ENCODE peak calls at places on chromosomes 13 and 19, in five cellular contexts. X is brain microvascular endothelial cell, E is upper lobe of right lung, F is psoas muscle, T is mammary epithelial cell. P is an unnamed sample. For H3K36me3, the result is how much of the 10 kb centered on the place peaks cover.

GRCh38 chr19:30717381-30717780 is 345.2 kb downstream of the ZNF536 start:
- DNase-seq in T (no peak), E (no peak), X (no peak), F (no peak), P (no peak)

GRCh38 chr19:50569938-50570540 is 1.8 kb upstream of the LRRC4B start:
- DNase-seq in T (no peak), F (no peak), E (no peak), X (no peak), P (no peak)

GRCh38 chr19:6239401-6239844 is 40.4 kb downstream of the MLLT1 start:
- DNase-seq in E (peak), X (no peak), T (peak), F (no peak), P (peak)

GRCh38 chr13:114105351-114106225 is 26.8 kb downstream of the RASA3 start:
- DNase-seq in F (peak), E (peak), T (no peak), X (no peak), P (peak)

GRCh38 chr13:79423801-79424642 is 18.0 kb upstream of the RBM26 start:
- DNase-seq in T (no peak), F (no peak), E (no peak), X (no peak), P (no peak)

GRCh38 chr19:19315444-19315843 is 4.9 kb downstream of the SUGP1 start:
- DNase-seq in X (no peak), F (no peak), E (no peak), T (no peak), P (no peak)

GRCh38 chr13:52348983-52349780 is 56.8 kb downstream of the THSD1 start:
- DNase-seq in E (no peak), T (peak), F (no peak), X (peak), P (no peak)

GRCh38 chr19:39372047-39372802 is 18.7 kb downstream of the PAF1 start:
- DNase-seq in F (peak), E (peak), T (peak), X (peak), P (peak)

GRCh38 chr13:43089912-43090498 is 66.6 kb downstream of the DNAJC15 start:
- DNase-seq in T (peak), F (no peak), E (no peak), X (no peak), P (no peak)

GRCh38 chr19:22619932-22620331 is 14.2 kb upstream of the ZNF492 start:
- DNase-seq in E (peak), X (no peak), T (no peak), F (no peak), P (no peak)

GRCh38 chr13:65336916-65337315 is 1893.2 kb downstream of the PCDH9 start:
- DNase-seq in X (peak), E (no peak), F (no peak), T (no peak), P (no peak)

GRCh38 chr19:33286899-33287298 is 15.4 kb downstream of the CEBPA start:
- DNase-seq in E (no peak), X (no peak), F (no peak), T (no peak), P (peak)

GRCh38 chr19:46471116-46471733 is at the start of gene PNMA8A:
- DNase-seq in X (peak), T (no peak), E (peak), F (peak), P (peak)

GRCh38 chr19:33720155-33720493 is 76.5 kb upstream of the KCTD15 start:
- DNase-seq in T (no peak), X (no peak), F (no peak), E (no peak), P (no peak)

GRCh38 chr19:4444765-4445741 is 12.5 kb downstream of the UBXN6 start:
- DNase-seq in X (no peak), F (peak), E (no peak), T (no peak), P (no peak)
- H3K36me3 ChIP-seq in X (half or more), F (half or more), E (half or more), T (under half), P (under half)

DNA sequence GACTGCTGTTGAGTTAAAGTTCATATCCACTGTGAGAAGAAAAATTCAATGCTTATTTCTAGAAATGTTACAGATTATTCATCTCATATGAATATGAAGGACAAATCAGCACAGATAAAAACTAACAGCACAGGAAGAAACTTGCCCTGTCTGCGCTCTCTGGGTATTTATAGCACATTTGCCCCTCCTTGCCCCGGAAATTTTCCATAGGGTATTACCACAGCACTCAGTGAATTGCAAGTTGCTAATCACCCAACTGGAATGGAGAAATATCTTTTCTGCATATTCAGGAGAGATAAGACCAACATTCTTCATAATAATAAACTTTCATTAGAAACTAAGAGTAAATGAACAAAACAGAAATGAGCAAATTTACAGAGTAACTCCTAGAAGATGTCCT is 318.0 kb upstream of the KLF12 start:
- DNase-seq in X (peak), T (peak), F (no peak), E (no peak), P (no peak)
- H3K27ac ChIP-seq in X (no peak), T (peak), F (no peak), E (no peak), P (no peak)

GRCh38 chr19:1090731-1091543 is 4.2 kb downstream of the POLR2E start:
- DNase-seq in T (no peak), X (no peak), F (no peak), E (peak), P (no peak)

GRCh38 chr19:1089126-1089771 is 5.9 kb downstream of the POLR2E start:
- DNase-seq in F (no peak), X (no peak), T (no peak), E (no peak), P (no peak)

GRCh38 chr19:1088419-1089066 is 6.6 kb downstream of the POLR2E start:
- DNase-seq in F (no peak), E (no peak), X (no peak), T (no peak), P (peak)

GRCh38 chr19:1091544-1092175 is 3.5 kb downstream of the POLR2E start:
- DNase-seq in T (no peak), X (no peak), E (peak), F (no peak), P (no peak)

DNA sequence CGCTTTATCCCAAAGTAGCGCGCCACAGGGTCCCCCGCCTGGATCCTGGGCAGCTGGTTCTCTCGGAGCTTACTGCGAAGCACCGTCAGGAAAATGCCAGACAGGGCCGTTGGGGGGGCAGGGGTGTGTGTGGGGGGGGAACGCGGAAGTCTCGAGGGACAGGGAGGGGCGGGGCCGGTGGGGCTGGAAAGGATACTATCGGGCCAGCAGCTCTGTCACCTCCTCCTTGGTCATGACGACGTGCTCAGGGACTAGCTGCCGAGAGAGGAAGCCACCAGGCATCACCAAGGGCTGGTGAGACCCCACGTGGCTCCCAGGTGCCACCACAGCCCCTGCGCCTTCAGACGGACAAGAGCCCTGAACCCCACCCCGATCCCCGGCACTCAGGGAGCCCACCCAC is 5.3 kb downstream of the POLR2E start:
- DNase-seq in F (no peak), X (no peak), T (no peak), E (peak), P (no peak)
- H3K36me3 ChIP-seq in F (half or more), X (under half), T (under half), E (half or more), P (under half)

GRCh38 chr13:41107584-41108014 is 25.0 kb downstream of the KBTBD6 start:
- DNase-seq in X (no peak), E (no peak), F (no peak), T (no peak), P (no peak)
- H3K27ac ChIP-seq in X (no peak), E (no peak), F (no peak), T (no peak), P (no peak)

DNA sequence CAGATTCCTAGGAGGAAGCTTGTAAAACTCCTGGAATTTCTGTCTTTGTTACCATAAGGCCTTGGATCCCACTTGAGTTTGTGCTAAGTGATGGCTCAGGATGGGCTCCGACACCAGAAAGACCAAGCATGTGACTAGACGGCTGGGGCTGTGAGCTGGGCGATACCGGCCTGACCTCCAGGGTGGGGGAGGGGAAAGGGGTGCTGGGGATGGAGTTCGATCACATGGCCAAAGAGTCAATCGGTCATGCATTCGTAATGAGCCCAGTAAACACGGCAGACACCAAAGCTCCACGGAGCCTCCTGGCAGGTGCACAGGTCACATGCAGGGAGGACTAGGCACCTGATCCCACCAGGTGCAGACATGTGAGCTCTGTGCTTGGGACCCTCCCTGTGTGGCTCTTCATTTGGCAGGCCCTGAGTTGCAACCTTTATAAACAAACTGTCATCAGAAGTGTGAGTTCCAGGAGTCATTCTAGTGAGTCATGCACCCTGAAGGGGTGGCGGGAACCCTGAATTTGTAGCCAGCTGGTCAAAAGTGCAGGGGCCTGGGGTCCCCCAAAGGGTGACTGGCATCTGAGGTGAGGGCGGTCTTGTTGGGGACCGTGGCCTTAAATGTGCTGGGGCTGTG is 27.1 kb downstream of the ELAVL1 start:
- DNase-seq in T (no peak), F (no peak), X (no peak), E (no peak), P (peak)
- H3K36me3 ChIP-seq in T (under half), F (half or more), X (under half), E (half or more), P (under half)

GRCh38 chr13:35704331-35704730 is 227.8 kb upstream of the MAB21L1 start:
- DNase-seq in F (no peak), T (no peak), X (no peak), E (no peak), P (no peak)

GRCh38 chr13:35699805-35700204 is 223.3 kb upstream of the MAB21L1 start:
- DNase-seq in F (peak), X (peak), T (no peak), E (no peak), P (no peak)

GRCh38 chr13:35703061-35703460 is 226.6 kb upstream of the MAB21L1 start:
- DNase-seq in F (no peak), X (no peak), T (no peak), E (no peak), P (no peak)

GRCh38 chr13:35700661-35701060 is 224.2 kb upstream of the MAB21L1 start:
- DNase-seq in T (no peak), E (no peak), F (no peak), X (peak), P (no peak)

DNA sequence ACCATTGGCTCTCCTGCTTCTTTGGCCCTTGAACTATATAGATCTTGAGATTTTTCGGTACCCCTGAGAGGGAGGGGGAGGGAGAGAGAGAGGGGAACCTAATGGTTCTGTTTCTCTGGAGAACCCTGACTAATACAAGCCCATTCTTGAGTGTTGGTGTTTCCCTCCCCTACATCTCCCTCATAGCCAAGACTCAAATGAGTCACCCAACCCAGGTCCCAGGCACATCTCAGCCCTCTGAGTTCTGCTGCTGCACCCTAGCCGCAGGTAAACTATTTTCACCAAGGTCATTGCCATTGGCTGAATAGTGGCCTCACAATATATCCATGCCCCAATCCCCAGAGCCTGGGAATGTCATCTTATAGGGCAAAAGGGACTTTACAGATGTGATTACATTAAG is 225.8 kb upstream of the MAB21L1 start:
- DNase-seq in X (no peak), E (no peak), F (no peak), T (no peak), P (no peak)
- H3K27ac ChIP-seq in X (no peak), E (no peak), F (no peak), T (no peak), P (no peak)

GRCh38 chr19:42355896-42356295 is 30.5 kb downstream of the MEGF8 start:
- DNase-seq in X (no peak), E (no peak), F (no peak), T (no peak), P (no peak)
- H3K36me3 ChIP-seq in X (under half), E (under half), F (half or more), T (under half), P (under half)

GRCh38 chr19:2532252-2533071 is 56.5 kb downstream of the GADD45B start:
- DNase-seq in F (no peak), T (peak), E (no peak), X (peak), P (no peak)
- H3K27ac ChIP-seq in F (no peak), T (peak), E (no peak), X (peak), P (no peak)

DNA sequence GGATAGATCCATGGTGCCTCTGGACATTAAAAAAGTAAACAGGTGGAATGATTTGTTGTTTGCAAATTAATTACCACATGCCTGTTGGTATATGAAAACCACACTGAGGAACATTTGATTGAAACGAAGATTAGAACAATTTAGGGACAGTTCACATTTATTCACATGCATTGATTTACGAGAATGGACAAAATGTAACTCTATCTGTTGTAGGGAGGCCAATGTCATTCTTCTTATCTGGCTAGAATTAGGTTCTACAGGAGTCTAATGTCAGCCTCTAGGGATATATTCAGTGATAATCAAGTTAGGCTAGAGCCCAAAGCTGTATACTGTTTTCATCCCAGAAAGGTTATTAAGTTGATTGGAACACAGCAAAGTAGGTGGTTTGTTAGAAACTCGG is 125.4 kb downstream of the COL4A2 start:
- DNase-seq in X (no peak), E (no peak), T (no peak), F (no peak), P (no peak)
- H3K36me3 ChIP-seq in X (half or more), E (half or more), T (under half), F (half or more), P (under half)

GRCh38 chr19:43683905-43684304 is 13.9 kb upstream of the PLAUR start:
- DNase-seq in X (no peak), E (no peak), F (no peak), T (no peak), P (no peak)

GRCh38 chr19:43678512-43678911 is 8.5 kb upstream of the PLAUR start:
- DNase-seq in F (no peak), T (no peak), E (no peak), X (no peak), P (no peak)

GRCh38 chr19:43684326-43684725 is 14.4 kb upstream of the PLAUR start:
- DNase-seq in X (no peak), F (no peak), T (no peak), E (no peak), P (no peak)

GRCh38 chr19:43681826-43682225 is 11.9 kb upstream of the PLAUR start:
- DNase-seq in X (no peak), F (no peak), E (no peak), T (no peak), P (no peak)

DNA sequence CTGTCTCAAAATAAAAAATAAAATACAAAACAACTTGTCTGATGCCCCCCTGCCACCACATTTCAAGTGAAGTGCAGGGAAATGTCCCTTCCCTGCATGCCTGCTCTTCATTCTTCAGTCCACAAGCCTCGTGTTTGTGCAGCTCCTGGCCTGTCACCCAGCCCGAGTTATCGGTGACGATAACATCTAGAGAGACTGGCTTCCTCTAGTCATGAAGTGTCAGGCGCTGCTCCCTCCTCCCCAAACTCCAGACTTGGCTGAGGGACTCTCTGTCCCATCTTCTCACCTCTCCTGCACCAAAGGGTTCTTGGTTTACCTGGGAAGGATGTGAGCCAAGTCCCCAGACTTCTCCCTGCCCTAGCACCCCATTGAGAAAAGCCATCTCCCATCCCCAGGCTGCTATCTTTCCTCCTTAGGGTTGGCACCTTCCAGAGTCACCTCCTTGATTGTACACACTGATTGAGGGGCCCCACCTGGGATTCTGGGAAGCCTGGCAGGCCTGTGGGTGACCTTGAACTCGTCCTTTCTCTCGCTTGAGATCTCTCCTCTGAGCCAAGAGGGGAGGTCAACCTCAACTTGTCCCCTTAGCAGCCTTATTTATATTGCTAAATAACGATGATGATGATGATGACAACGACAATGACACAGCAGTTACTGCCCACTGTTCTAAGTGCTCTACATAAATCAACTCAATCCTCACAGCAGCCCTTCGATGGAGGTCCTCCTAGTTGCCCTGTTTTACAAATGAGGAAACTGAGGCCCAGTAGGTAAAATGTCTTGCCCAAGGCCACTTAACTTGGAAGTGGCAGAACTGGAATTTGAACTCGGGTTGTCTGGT is 13.1 kb upstream of the PLAUR start:
- DNase-seq in F (no peak), T (no peak), E (no peak), X (no peak), P (no peak)
- H3K27ac ChIP-seq in F (no peak), T (no peak), E (no peak), X (no peak), P (no peak)